ENCODE peak calls at places on chromosomes 3 and 15, in four cellular contexts. One of them, this sample, is unnamed.

GRCh38 chr3:167882057-167882667 is 146.6 kb downstream of the SERPINI1 start:
- DNase-seq in WTC11: no peak
- DNase-seq in HepG2: peak; percentile 30
- DNase-seq in K562: peak; percentile 32
- DNase-seq in this sample: peak; percentile 21

GRCh38 chr3:117102441-117102840 is 392.9 kb downstream of the TUSC7 start:
- DNase-seq in WTC11: no peak
- DNase-seq in HepG2: no peak
- DNase-seq in K562: no peak
- DNase-seq in this sample: no peak

GRCh38 chr3:189372205-189372764 is 200.5 kb downstream of the TPRG1 start:
- DNase-seq in WTC11: no peak
- DNase-seq in HepG2: no peak
- DNase-seq in K562: no peak
- DNase-seq in this sample: no peak

GRCh38 chr3:99532246-99532645 is 106.1 kb upstream of the COL8A1 start:
- DNase-seq in WTC11: peak; percentile 80
- DNase-seq in HepG2: peak; percentile 29
- DNase-seq in K562: peak; percentile 26
- DNase-seq in this sample: peak; percentile 8

GRCh38 chr3:72818092-72818721 is 30.0 kb downstream of the SHQ1 start:
- DNase-seq in WTC11: no peak
- DNase-seq in HepG2: no peak
- DNase-seq in K562: no peak
- DNase-seq in this sample: peak; percentile 54

GRCh38 chr15:27956285-27956684 is 142.8 kb downstream of the OCA2 start:
- DNase-seq in WTC11: no peak
- DNase-seq in HepG2: no peak
- DNase-seq in K562: no peak
- DNase-seq in this sample: no peak

GRCh38 chr3:55331524-55331923 is 155.6 kb downstream of the WNT5A start:
- DNase-seq in WTC11: no peak
- DNase-seq in HepG2: no peak
- DNase-seq in K562: no peak
- DNase-seq in this sample: no peak

GRCh38 chr3:96466441-96466840 is 348.0 kb upstream of the EPHA6 start:
- DNase-seq in WTC11: no peak
- DNase-seq in HepG2: no peak
- DNase-seq in K562: no peak
- DNase-seq in this sample: no peak

GRCh38 chr3:190486201-190486865 is 27.6 kb upstream of the IL1RAP start:
- DNase-seq in WTC11: no peak
- DNase-seq in HepG2: no peak
- DNase-seq in K562: no peak
- DNase-seq in this sample: no peak

GRCh38 chr15:40285151-40285898 is 2.5 kb upstream of the ANKRD63 start:
- DNase-seq in WTC11: no peak
- DNase-seq in HepG2: no peak
- DNase-seq in K562: no peak
- DNase-seq in this sample: no peak

GRCh38 chr15:29092376-29093064 is 177.1 kb downstream of the NSMCE3 start:
- DNase-seq in WTC11: no peak
- DNase-seq in HepG2: no peak
- DNase-seq in K562: no peak
- DNase-seq in this sample: no peak

GRCh38 chr3:11569156-11569741 is 74.5 kb downstream of the VGLL4 start:
- DNase-seq in WTC11: no peak
- DNase-seq in HepG2: no peak
- DNase-seq in K562: no peak
- DNase-seq in this sample: no peak

GRCh38 chr3:39107874-39108308 is 411 bp downstream of the TTC21A start:
- DNase-seq in WTC11: no peak
- DNase-seq in HepG2: no peak
- DNase-seq in K562: no peak
- DNase-seq in this sample: no peak

GRCh38 chr15:58222698-58223097 is 84.5 kb downstream of the AQP9 start:
- DNase-seq in WTC11: no peak
- DNase-seq in HepG2: no peak
- DNase-seq in K562: no peak
- DNase-seq in this sample: no peak

GRCh38 chr3:187046033-187046432 is 93.3 kb downstream of the RPL39L start:
- DNase-seq in WTC11: no peak
- DNase-seq in HepG2: no peak
- DNase-seq in K562: no peak
- DNase-seq in this sample: no peak

GRCh38 chr3:43760951-43761350 is 70.2 kb downstream of the ABHD5 start:
- DNase-seq in WTC11: no peak
- DNase-seq in HepG2: no peak
- DNase-seq in K562: no peak
- DNase-seq in this sample: peak; percentile 46

GRCh38 chr15:91694829-91695205 is 158.7 kb upstream of the SLCO3A1 start:
- DNase-seq in WTC11: no peak
- DNase-seq in HepG2: peak; percentile 39
- DNase-seq in K562: no peak
- DNase-seq in this sample: peak; percentile 5

GRCh38 chr3:143924522-143925381 is 46.9 kb upstream of the DIPK2A start:
- DNase-seq in WTC11: no peak
- DNase-seq in HepG2: no peak
- DNase-seq in K562: no peak
- DNase-seq in this sample: no peak

GRCh38 chr3:180762866-180763265 is 83.6 kb upstream of the CCDC39 start:
- DNase-seq in WTC11: no peak
- DNase-seq in HepG2: no peak
- DNase-seq in K562: no peak
- DNase-seq in this sample: no peak

GRCh38 chr3:128307029-128307633 is 153.8 kb downstream of the EEFSEC start:
- DNase-seq in WTC11: no peak
- DNase-seq in HepG2: peak; percentile 60
- DNase-seq in K562: peak; percentile 13
- DNase-seq in this sample: peak; percentile 58

GRCh38 chr3:39479701-39480414 is 12.4 kb downstream of the MOBP start:
- DNase-seq in WTC11: no peak
- DNase-seq in HepG2: no peak
- DNase-seq in K562: no peak
- DNase-seq in this sample: no peak

GRCh38 chr3:127690823-127691452 is 18.2 kb downstream of the ABTB1 start:
- DNase-seq in WTC11: peak; percentile 71
- DNase-seq in HepG2: peak; percentile 59
- DNase-seq in K562: no peak
- DNase-seq in this sample: peak; percentile 73

GRCh38 chr3:62415312-62415791 is 42.0 kb upstream of the FEZF2 start:
- DNase-seq in WTC11: peak; percentile 64
- DNase-seq in HepG2: no peak
- DNase-seq in K562: no peak
- DNase-seq in this sample: no peak

GRCh38 chr3:150877303-150877702 is 27.9 kb downstream of the MINDY4B start:
- DNase-seq in WTC11: no peak
- DNase-seq in HepG2: no peak
- DNase-seq in K562: no peak
- DNase-seq in this sample: no peak

GRCh38 chr3:157104928-157105652 is 54.9 kb downstream of the CCNL1 start:
- DNase-seq in WTC11: peak; percentile 67
- DNase-seq in HepG2: no peak
- DNase-seq in K562: no peak
- DNase-seq in this sample: no peak
- TF ChIP-seq FOXJ3 in WTC11: no peak
- TF ChIP-seq FOXJ3 in HepG2: no peak
- TF ChIP-seq FOXJ3 in K562: no peak
- TF ChIP-seq FOXJ3 in this sample: no peak

DNA sequence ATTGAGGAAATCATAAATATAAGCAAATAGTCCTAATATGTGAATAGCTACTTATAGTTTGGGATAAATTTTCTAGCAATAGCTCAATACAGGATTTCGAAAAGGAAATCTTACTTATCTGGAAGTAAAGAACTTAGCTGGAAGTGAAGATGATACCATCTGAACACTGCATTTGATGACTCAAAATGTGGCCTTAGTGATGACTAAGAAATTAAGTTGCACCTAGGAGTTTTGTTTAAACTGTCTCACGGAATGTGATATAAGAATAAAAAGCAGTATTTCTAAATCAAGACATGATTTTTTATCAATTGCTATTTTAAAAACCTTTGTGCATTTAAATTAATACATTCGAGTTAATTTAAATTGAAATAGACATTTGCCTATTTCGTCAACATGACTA is 91.2 kb downstream of the EOMES start:
- DNase-seq in WTC11: no peak
- DNase-seq in HepG2: no peak
- DNase-seq in K562: no peak
- DNase-seq in this sample: no peak
- TF ChIP-seq FOXJ3 in WTC11: no peak
- TF ChIP-seq FOXJ3 in HepG2: no peak
- TF ChIP-seq FOXJ3 in K562: no peak
- TF ChIP-seq FOXJ3 in this sample: no peak

GRCh38 chr3:184558726-184559125 is 2.9 kb upstream of the EPHB3 start:
- DNase-seq in WTC11: no peak
- DNase-seq in HepG2: no peak
- DNase-seq in K562: no peak
- DNase-seq in this sample: no peak

GRCh38 chr3:184559336-184559735 is 2.2 kb upstream of the EPHB3 start:
- DNase-seq in WTC11: no peak
- DNase-seq in HepG2: peak; percentile 65
- DNase-seq in K562: no peak
- DNase-seq in this sample: no peak

GRCh38 chr3:184557348-184557950 is 4.1 kb upstream of the EPHB3 start:
- DNase-seq in WTC11: no peak
- DNase-seq in HepG2: no peak
- DNase-seq in K562: no peak
- DNase-seq in this sample: no peak

GRCh38 chr3:184554470-184554869 is 7.1 kb upstream of the EPHB3 start:
- DNase-seq in WTC11: no peak
- DNase-seq in HepG2: no peak
- DNase-seq in K562: no peak
- DNase-seq in this sample: no peak

GRCh38 chr3:184556502-184557347 is 4.9 kb upstream of the EPHB3 start:
- DNase-seq in WTC11: no peak
- DNase-seq in HepG2: no peak
- DNase-seq in K562: no peak
- DNase-seq in this sample: no peak
- TF ChIP-seq FOXJ3 in WTC11: no peak
- TF ChIP-seq FOXJ3 in HepG2: no peak
- TF ChIP-seq FOXJ3 in K562: no peak
- TF ChIP-seq FOXJ3 in this sample: no peak

GRCh38 chr15:37101634-37102314 is 1.4 kb upstream of the MEIS2 start:
- DNase-seq in WTC11: peak; percentile 81
- DNase-seq in HepG2: peak; percentile 51
- DNase-seq in K562: peak; percentile 85
- DNase-seq in this sample: peak; percentile 78
- TF ChIP-seq FOXJ3 in WTC11: no peak
- TF ChIP-seq FOXJ3 in HepG2: no peak
- TF ChIP-seq FOXJ3 in K562: no peak
- TF ChIP-seq FOXJ3 in this sample: no peak